ENCODE peak calls at places on chromosomes 1 and 21, in nine cellular contexts. One of them, this sample, is unnamed.

GRCh38 chr1:212315907-212316306 is 30.7 kb downstream of the PPP2R5A start:
- DNase-seq in lower lobe of right lung: no peak
- DNase-seq in memory B cell: no peak
- DNase-seq in stimulated activated CD8-positive, alpha-beta memory T cell treated with anti-CD3 and anti-CD28 coated beads, Interleukin-4, amount 100 ng/mL, for 48 hours: no peak
- DNase-seq in fibroblast of lung: no peak
- DNase-seq in adipocyte: peak; percentile 42
- DNase-seq in right cardiac atrium: no peak
- DNase-seq in AG09309: no peak
- DNase-seq in GM20000: no peak
- DNase-seq in this sample: no peak

GRCh38 chr1:78716186-78716585 is 66.6 kb downstream of the IFI44 start:
- DNase-seq in lower lobe of right lung: no peak
- DNase-seq in memory B cell: no peak
- DNase-seq in stimulated activated CD8-positive, alpha-beta memory T cell treated with anti-CD3 and anti-CD28 coated beads, Interleukin-4, amount 100 ng/mL, for 48 hours: no peak
- DNase-seq in fibroblast of lung: peak; percentile 62
- DNase-seq in adipocyte: peak; percentile 62
- DNase-seq in right cardiac atrium: no peak
- DNase-seq in AG09309: peak; percentile 53
- DNase-seq in GM20000: no peak
- DNase-seq in this sample: no peak

GRCh38 chr1:215192306-215192705 is 109.8 kb downstream of the KCNK2 start:
- DNase-seq in lower lobe of right lung: no peak
- DNase-seq in memory B cell: no peak
- DNase-seq in stimulated activated CD8-positive, alpha-beta memory T cell treated with anti-CD3 and anti-CD28 coated beads, Interleukin-4, amount 100 ng/mL, for 48 hours: no peak
- DNase-seq in fibroblast of lung: peak; percentile 85
- DNase-seq in adipocyte: peak; percentile 72
- DNase-seq in right cardiac atrium: no peak
- DNase-seq in AG09309: peak; percentile 57
- DNase-seq in GM20000: no peak
- DNase-seq in this sample: no peak

GRCh38 chr1:111639602-111640198 is 20.1 kb downstream of the RAP1A start:
- DNase-seq in lower lobe of right lung: no peak
- DNase-seq in memory B cell: no peak
- DNase-seq in stimulated activated CD8-positive, alpha-beta memory T cell treated with anti-CD3 and anti-CD28 coated beads, Interleukin-4, amount 100 ng/mL, for 48 hours: no peak
- DNase-seq in fibroblast of lung: no peak
- DNase-seq in adipocyte: no peak
- DNase-seq in right cardiac atrium: no peak
- DNase-seq in AG09309: no peak
- DNase-seq in GM20000: no peak
- DNase-seq in this sample: no peak

GRCh38 chr1:212498243-212498642 is 65.5 kb downstream of the NENF start:
- DNase-seq in lower lobe of right lung: no peak
- DNase-seq in memory B cell: no peak
- DNase-seq in stimulated activated CD8-positive, alpha-beta memory T cell treated with anti-CD3 and anti-CD28 coated beads, Interleukin-4, amount 100 ng/mL, for 48 hours: no peak
- DNase-seq in fibroblast of lung: peak; percentile 96
- DNase-seq in adipocyte: peak; percentile 66
- DNase-seq in right cardiac atrium: no peak
- DNase-seq in AG09309: peak; percentile 35
- DNase-seq in GM20000: no peak
- DNase-seq in this sample: no peak

GRCh38 chr21:16287060-16287459 is 557.3 kb downstream of the USP25 start:
- DNase-seq in lower lobe of right lung: no peak
- DNase-seq in memory B cell: no peak
- DNase-seq in stimulated activated CD8-positive, alpha-beta memory T cell treated with anti-CD3 and anti-CD28 coated beads, Interleukin-4, amount 100 ng/mL, for 48 hours: no peak
- DNase-seq in fibroblast of lung: peak; percentile 59
- DNase-seq in adipocyte: no peak
- DNase-seq in right cardiac atrium: no peak
- DNase-seq in AG09309: no peak
- DNase-seq in GM20000: no peak
- DNase-seq in this sample: no peak

GRCh38 chr1:10338047-10338446 is 60.8 kb upstream of the PGD start:
- DNase-seq in lower lobe of right lung: no peak
- DNase-seq in memory B cell: no peak
- DNase-seq in stimulated activated CD8-positive, alpha-beta memory T cell treated with anti-CD3 and anti-CD28 coated beads, Interleukin-4, amount 100 ng/mL, for 48 hours: peak; percentile 63
- DNase-seq in fibroblast of lung: peak; percentile 35
- DNase-seq in adipocyte: peak; percentile 58
- DNase-seq in right cardiac atrium: peak; percentile 25
- DNase-seq in AG09309: peak; percentile 13
- DNase-seq in GM20000: peak; percentile 63
- DNase-seq in this sample: peak; percentile 40

GRCh38 chr1:25874635-25875153 is 814 bp downstream of the PAQR7 start:
- DNase-seq in lower lobe of right lung: no peak
- DNase-seq in memory B cell: no peak
- DNase-seq in stimulated activated CD8-positive, alpha-beta memory T cell treated with anti-CD3 and anti-CD28 coated beads, Interleukin-4, amount 100 ng/mL, for 48 hours: no peak
- DNase-seq in fibroblast of lung: no peak
- DNase-seq in adipocyte: no peak
- DNase-seq in right cardiac atrium: no peak
- DNase-seq in AG09309: no peak
- DNase-seq in GM20000: no peak
- DNase-seq in this sample: no peak

GRCh38 chr1:223515416-223515815 is 122.2 kb downstream of the CCDC185 start:
- DNase-seq in lower lobe of right lung: no peak
- DNase-seq in memory B cell: no peak
- DNase-seq in stimulated activated CD8-positive, alpha-beta memory T cell treated with anti-CD3 and anti-CD28 coated beads, Interleukin-4, amount 100 ng/mL, for 48 hours: peak; percentile 52
- DNase-seq in fibroblast of lung: no peak
- DNase-seq in adipocyte: no peak
- DNase-seq in right cardiac atrium: no peak
- DNase-seq in AG09309: no peak
- DNase-seq in GM20000: no peak
- DNase-seq in this sample: no peak

GRCh38 chr1:103108525-103109150 is 316 bp upstream of the COL11A1 start:
- DNase-seq in lower lobe of right lung: no peak
- DNase-seq in memory B cell: no peak
- DNase-seq in stimulated activated CD8-positive, alpha-beta memory T cell treated with anti-CD3 and anti-CD28 coated beads, Interleukin-4, amount 100 ng/mL, for 48 hours: no peak
- DNase-seq in fibroblast of lung: peak; percentile 74
- DNase-seq in adipocyte: no peak
- DNase-seq in right cardiac atrium: peak; percentile 11
- DNase-seq in AG09309: no peak
- DNase-seq in GM20000: no peak
- DNase-seq in this sample: no peak

GRCh38 chr1:55477953-55478352 is 262.8 kb upstream of the USP24 start:
- DNase-seq in lower lobe of right lung: no peak
- DNase-seq in memory B cell: no peak
- DNase-seq in stimulated activated CD8-positive, alpha-beta memory T cell treated with anti-CD3 and anti-CD28 coated beads, Interleukin-4, amount 100 ng/mL, for 48 hours: no peak
- DNase-seq in fibroblast of lung: no peak
- DNase-seq in adipocyte: no peak
- DNase-seq in right cardiac atrium: no peak
- DNase-seq in AG09309: no peak
- DNase-seq in GM20000: no peak
- DNase-seq in this sample: no peak

GRCh38 chr1:203185061-203185461 is 1.4 kb downstream of the CHI3L1 start:
- DNase-seq in lower lobe of right lung: no peak
- DNase-seq in memory B cell: no peak
- DNase-seq in stimulated activated CD8-positive, alpha-beta memory T cell treated with anti-CD3 and anti-CD28 coated beads, Interleukin-4, amount 100 ng/mL, for 48 hours: no peak
- DNase-seq in fibroblast of lung: no peak
- DNase-seq in adipocyte: no peak
- DNase-seq in right cardiac atrium: no peak
- DNase-seq in AG09309: no peak
- DNase-seq in GM20000: no peak
- DNase-seq in this sample: no peak

GRCh38 chr21:21851657-21852056 is 853.4 kb downstream of the NCAM2 start:
- DNase-seq in lower lobe of right lung: no peak
- DNase-seq in memory B cell: no peak
- DNase-seq in stimulated activated CD8-positive, alpha-beta memory T cell treated with anti-CD3 and anti-CD28 coated beads, Interleukin-4, amount 100 ng/mL, for 48 hours: no peak
- DNase-seq in fibroblast of lung: peak; percentile 39
- DNase-seq in adipocyte: peak; percentile 25
- DNase-seq in right cardiac atrium: no peak
- DNase-seq in AG09309: no peak
- DNase-seq in GM20000: no peak
- DNase-seq in this sample: no peak

GRCh38 chr1:202023033-202023433 is 12.6 kb downstream of the ELF3 start:
- DNase-seq in lower lobe of right lung: peak; percentile 79
- DNase-seq in memory B cell: no peak
- DNase-seq in stimulated activated CD8-positive, alpha-beta memory T cell treated with anti-CD3 and anti-CD28 coated beads, Interleukin-4, amount 100 ng/mL, for 48 hours: no peak
- DNase-seq in fibroblast of lung: no peak
- DNase-seq in adipocyte: no peak
- DNase-seq in right cardiac atrium: no peak
- DNase-seq in AG09309: no peak
- DNase-seq in GM20000: no peak
- DNase-seq in this sample: no peak

GRCh38 chr1:179251675-179252074 is 22.2 kb upstream of the ABL2 start:
- DNase-seq in lower lobe of right lung: no peak
- DNase-seq in memory B cell: no peak
- DNase-seq in stimulated activated CD8-positive, alpha-beta memory T cell treated with anti-CD3 and anti-CD28 coated beads, Interleukin-4, amount 100 ng/mL, for 48 hours: no peak
- DNase-seq in fibroblast of lung: peak; percentile 50
- DNase-seq in adipocyte: peak; percentile 60
- DNase-seq in right cardiac atrium: no peak
- DNase-seq in AG09309: peak; percentile 33
- DNase-seq in GM20000: peak; percentile 26
- DNase-seq in this sample: no peak

GRCh38 chr1:210328032-210328745 is 513 bp upstream of the HHAT start:
- DNase-seq in lower lobe of right lung: no peak
- DNase-seq in memory B cell: no peak
- DNase-seq in stimulated activated CD8-positive, alpha-beta memory T cell treated with anti-CD3 and anti-CD28 coated beads, Interleukin-4, amount 100 ng/mL, for 48 hours: no peak
- DNase-seq in fibroblast of lung: peak; percentile 12
- DNase-seq in adipocyte: peak; percentile 5
- DNase-seq in right cardiac atrium: no peak
- DNase-seq in AG09309: no peak
- DNase-seq in GM20000: no peak
- DNase-seq in this sample: no peak

GRCh38 chr1:155171836-155172731 is 1.0 kb downstream of the KRTCAP2 start:
- DNase-seq in lower lobe of right lung: no peak
- DNase-seq in memory B cell: no peak
- DNase-seq in stimulated activated CD8-positive, alpha-beta memory T cell treated with anti-CD3 and anti-CD28 coated beads, Interleukin-4, amount 100 ng/mL, for 48 hours: peak; percentile 23
- DNase-seq in fibroblast of lung: no peak
- DNase-seq in adipocyte: no peak
- DNase-seq in right cardiac atrium: no peak
- DNase-seq in AG09309: no peak
- DNase-seq in GM20000: peak; percentile 7
- DNase-seq in this sample: no peak

GRCh38 chr1:159889202-159889601 is 10.8 kb downstream of the CFAP45 start:
- DNase-seq in lower lobe of right lung: no peak
- DNase-seq in memory B cell: no peak
- DNase-seq in stimulated activated CD8-positive, alpha-beta memory T cell treated with anti-CD3 and anti-CD28 coated beads, Interleukin-4, amount 100 ng/mL, for 48 hours: no peak
- DNase-seq in fibroblast of lung: no peak
- DNase-seq in adipocyte: no peak
- DNase-seq in right cardiac atrium: no peak
- DNase-seq in AG09309: no peak
- DNase-seq in GM20000: no peak
- DNase-seq in this sample: no peak

GRCh38 chr1:105632342-105633196 is 1423.9 kb upstream of the PRMT6 start:
- DNase-seq in lower lobe of right lung: no peak
- DNase-seq in memory B cell: no peak
- DNase-seq in stimulated activated CD8-positive, alpha-beta memory T cell treated with anti-CD3 and anti-CD28 coated beads, Interleukin-4, amount 100 ng/mL, for 48 hours: no peak
- DNase-seq in fibroblast of lung: no peak
- DNase-seq in adipocyte: peak; percentile 25
- DNase-seq in right cardiac atrium: no peak
- DNase-seq in AG09309: no peak
- DNase-seq in GM20000: no peak
- DNase-seq in this sample: no peak

GRCh38 chr1:214952648-214953047 is 129.9 kb upstream of the KCNK2 start:
- DNase-seq in lower lobe of right lung: no peak
- DNase-seq in memory B cell: no peak
- DNase-seq in stimulated activated CD8-positive, alpha-beta memory T cell treated with anti-CD3 and anti-CD28 coated beads, Interleukin-4, amount 100 ng/mL, for 48 hours: no peak
- DNase-seq in fibroblast of lung: no peak
- DNase-seq in adipocyte: no peak
- DNase-seq in right cardiac atrium: no peak
- DNase-seq in AG09309: no peak
- DNase-seq in GM20000: no peak
- DNase-seq in this sample: no peak

GRCh38 chr21:44456915-44457736 is 1.8 kb downstream of the LRRC3 start:
- DNase-seq in lower lobe of right lung: peak; percentile 46
- DNase-seq in memory B cell: no peak
- DNase-seq in stimulated activated CD8-positive, alpha-beta memory T cell treated with anti-CD3 and anti-CD28 coated beads, Interleukin-4, amount 100 ng/mL, for 48 hours: no peak
- DNase-seq in fibroblast of lung: no peak
- DNase-seq in adipocyte: no peak
- DNase-seq in right cardiac atrium: no peak
- DNase-seq in AG09309: no peak
- DNase-seq in GM20000: no peak
- DNase-seq in this sample: peak; percentile 28

GRCh38 chr1:107430540-107431228 is 289.8 kb downstream of the NTNG1 start:
- DNase-seq in lower lobe of right lung: no peak
- DNase-seq in memory B cell: peak; percentile 40
- DNase-seq in stimulated activated CD8-positive, alpha-beta memory T cell treated with anti-CD3 and anti-CD28 coated beads, Interleukin-4, amount 100 ng/mL, for 48 hours: peak; percentile 35
- DNase-seq in fibroblast of lung: peak; percentile 42
- DNase-seq in adipocyte: peak; percentile 42
- DNase-seq in right cardiac atrium: no peak
- DNase-seq in AG09309: peak; percentile 17
- DNase-seq in GM20000: peak; percentile 39
- DNase-seq in this sample: no peak

GRCh38 chr1:45356186-45356585 is 15.9 kb upstream of the MUTYH start:
- DNase-seq in lower lobe of right lung: no peak
- DNase-seq in memory B cell: no peak
- DNase-seq in stimulated activated CD8-positive, alpha-beta memory T cell treated with anti-CD3 and anti-CD28 coated beads, Interleukin-4, amount 100 ng/mL, for 48 hours: no peak
- DNase-seq in fibroblast of lung: peak; percentile 16
- DNase-seq in adipocyte: no peak
- DNase-seq in right cardiac atrium: no peak
- DNase-seq in AG09309: no peak
- DNase-seq in GM20000: no peak
- DNase-seq in this sample: no peak

GRCh38 chr1:245589827-245590421 is 435.1 kb downstream of the KIF26B start:
- DNase-seq in lower lobe of right lung: no peak
- DNase-seq in memory B cell: no peak
- DNase-seq in stimulated activated CD8-positive, alpha-beta memory T cell treated with anti-CD3 and anti-CD28 coated beads, Interleukin-4, amount 100 ng/mL, for 48 hours: no peak
- DNase-seq in fibroblast of lung: no peak
- DNase-seq in adipocyte: no peak
- DNase-seq in right cardiac atrium: no peak
- DNase-seq in AG09309: no peak
- DNase-seq in GM20000: no peak
- DNase-seq in this sample: no peak

GRCh38 chr1:119331915-119332314 is 36.7 kb upstream of the HAO2 start:
- DNase-seq in lower lobe of right lung: no peak
- DNase-seq in memory B cell: no peak
- DNase-seq in stimulated activated CD8-positive, alpha-beta memory T cell treated with anti-CD3 and anti-CD28 coated beads, Interleukin-4, amount 100 ng/mL, for 48 hours: no peak
- DNase-seq in fibroblast of lung: no peak
- DNase-seq in adipocyte: no peak
- DNase-seq in right cardiac atrium: no peak
- DNase-seq in AG09309: no peak
- DNase-seq in GM20000: no peak
- DNase-seq in this sample: no peak